ENCODE peak calls at places on chromosomes 1 and 21, in seven cellular contexts. C is suprapubic skin; U is left lung; F is stomach; X is CD8-positive, alpha-beta T cell; E is PC-3; Y is hepatocyte. H is an unnamed sample.
A peak's percentile ranks its signal among the peaks of the same experiment; 100 is the strongest.

GRCh38 chr21:21200103-21200938 is 202.1 kb downstream of the NCAM2 start:
- DNase-seq in C (peak; percentile 67), U (peak; percentile 74), F (no peak), X (no peak), E (peak; percentile 85), Y (peak; percentile 62), H (peak; percentile 96)

GRCh38 chr1:224052767-224053166 is 61.1 kb upstream of the FBXO28 start:
- DNase-seq in C (no peak), U (no peak), F (no peak), X (no peak), E (peak; percentile 93), Y (no peak), H (no peak)

GRCh38 chr21:29822064-29822463 is 117.7 kb downstream of the GRIK1 start:
- DNase-seq in C (no peak), U (no peak), F (no peak), X (no peak), E (no peak), Y (no peak), H (no peak)

GRCh38 chr21:36699026-36699545 is at the start of gene SIM2:
- DNase-seq in C (no peak), U (no peak), F (peak; percentile 90), X (no peak), E (peak; percentile 92), Y (no peak), H (peak; percentile 28)

GRCh38 chr1:234605983-234606730 is 3.8 kb downstream of the IRF2BP2 start:
- DNase-seq in C (no peak), U (no peak), F (peak; percentile 53), X (no peak), E (peak; percentile 44), Y (peak; percentile 43), H (peak; percentile 62)

GRCh38 chr1:95396557-95396956 is 162.5 kb downstream of the RWDD3 start:
- DNase-seq in C (no peak), U (no peak), F (no peak), X (no peak), E (no peak), Y (no peak), H (no peak)

GRCh38 chr1:180580237-180580636 is 21.5 kb downstream of the OVAAL start:
- DNase-seq in C (no peak), U (no peak), F (peak; percentile 55), X (no peak), E (peak; percentile 17), Y (peak; percentile 48), H (no peak)

GRCh38 chr1:53461329-53462044 is 2.3 kb downstream of the DMRTB1 start:
- DNase-seq in C (no peak), U (no peak), F (no peak), X (no peak), E (no peak), Y (no peak), H (no peak)

GRCh38 chr1:244271004-244271403 is 180.7 kb downstream of the ADSS2 start:
- DNase-seq in C (no peak), U (no peak), F (no peak), X (no peak), E (no peak), Y (no peak), H (no peak)

GRCh38 chr1:25858906-25859789 is at the start of gene AUNIP:
- DNase-seq in C (peak; percentile 88), U (peak; percentile 90), F (peak; percentile 90), X (peak; percentile 80), E (peak; percentile 93), Y (peak; percentile 96), H (peak; percentile 96)

GRCh38 chr1:214720561-214720960 is 117.6 kb downstream of the CENPF start:
- DNase-seq in C (no peak), U (no peak), F (no peak), X (no peak), E (no peak), Y (no peak), H (peak; percentile 15)

GRCh38 chr21:33278736-33279135 is 12.6 kb downstream of the IL10RB start:
- DNase-seq in C (no peak), U (no peak), F (no peak), X (no peak), E (no peak), Y (no peak), H (peak; percentile 36)

GRCh38 chr1:3274972-3275371 is 179.5 kb upstream of the ARHGEF16 start:
- DNase-seq in C (no peak), U (no peak), F (no peak), X (no peak), E (no peak), Y (no peak), H (no peak)

GRCh38 chr1:210298936-210299335 is 29.8 kb upstream of the HHAT start:
- DNase-seq in C (no peak), U (no peak), F (no peak), X (no peak), E (no peak), Y (no peak), H (peak; percentile 20)

GRCh38 chr1:234862944-234863515 is 253.1 kb upstream of the IRF2BP2 start:
- DNase-seq in C (peak; percentile 89), U (peak; percentile 71), F (peak; percentile 69), X (no peak), E (no peak), Y (peak; percentile 67), H (peak; percentile 70)

GRCh38 chr21:45029298-45029967 is 44.9 kb upstream of the ADARB1 start:
- DNase-seq in C (peak; percentile 55), U (no peak), F (no peak), X (no peak), E (no peak), Y (peak; percentile 55), H (no peak)

GRCh38 chr1:187621961-187622360 is 793.2 kb downstream of the PLA2G4A start:
- DNase-seq in C (no peak), U (no peak), F (no peak), X (no peak), E (peak; percentile 23), Y (no peak), H (no peak)

GRCh38 chr21:34669149-34669879 is 520 bp downstream of the CLIC6 start:
- DNase-seq in C (peak; percentile 69), U (peak; percentile 40), F (peak; percentile 54), X (no peak), E (no peak), Y (peak; percentile 58), H (peak; percentile 46)

GRCh38 chr1:29043270-29043971 is 80.3 kb downstream of the TMEM200B start:
- DNase-seq in C (no peak), U (no peak), F (no peak), X (no peak), E (no peak), Y (no peak), H (peak; percentile 4)

GRCh38 chr1:111154021-111154999 is 14.3 kb downstream of the CEPT1 start:
- DNase-seq in C (no peak), U (no peak), F (no peak), X (no peak), E (no peak), Y (no peak), H (no peak)

GRCh38 chr1:229952135-229952534 is 114.9 kb upstream of the GALNT2 start:
- DNase-seq in C (no peak), U (no peak), F (no peak), X (no peak), E (peak; percentile 25), Y (no peak), H (no peak)

GRCh38 chr1:226424228-226425003 is 16.5 kb upstream of the PARP1 start:
- DNase-seq in C (no peak), U (no peak), F (no peak), X (no peak), E (peak; percentile 71), Y (peak; percentile 59), H (peak; percentile 39)

GRCh38 chr1:219188331-219188803 is 14.7 kb downstream of the LYPLAL1 start:
- DNase-seq in C (no peak), U (no peak), F (no peak), X (no peak), E (no peak), Y (no peak), H (no peak)
- H3K4me3 ChIP-seq in C (no peak overlapping the region), U (no peak overlapping the region), F (no peak overlapping the region), X (no peak overlapping the region), E (no peak overlapping the region), Y (no peak overlapping the region), H (no peak overlapping the region)

DNA sequence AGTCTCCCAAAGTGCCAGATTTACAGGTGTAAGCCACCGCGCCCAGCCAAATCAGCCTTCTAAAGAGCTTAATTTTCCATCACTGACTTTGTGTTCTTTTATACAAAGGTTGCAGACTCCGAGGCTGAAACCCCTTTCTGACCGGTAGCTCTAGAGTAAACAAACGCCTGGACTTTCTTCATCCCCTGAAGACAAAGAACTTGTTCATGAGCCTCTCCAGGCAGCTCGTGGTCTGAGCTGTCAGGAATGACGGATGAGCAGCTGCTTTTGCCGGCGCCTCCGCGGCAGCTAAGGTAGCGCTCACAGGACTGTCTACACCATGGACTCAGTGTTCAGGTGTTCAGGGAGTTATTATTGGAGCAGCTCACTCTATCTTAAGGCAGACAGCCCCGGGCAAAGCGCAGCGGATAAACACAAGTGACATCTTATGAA is 128.5 kb upstream of the ERRFI1 start:
- DNase-seq in C (no peak), U (no peak), F (no peak), X (no peak), E (peak; percentile 80), Y (peak; percentile 77), H (no peak)
- H3K4me1 ChIP-seq in C (peaks cover 3% of the 10 kb centered on the region), U (peaks cover 15% of the 10 kb centered on the region), F (peaks cover 8% of the 10 kb centered on the region), X (peaks cover 44% of the 10 kb centered on the region), E (peaks cover 22% of the 10 kb centered on the region), Y (peaks cover 4% of the 10 kb centered on the region), H (no peaks in the 10 kb centered on the region)

DNA sequence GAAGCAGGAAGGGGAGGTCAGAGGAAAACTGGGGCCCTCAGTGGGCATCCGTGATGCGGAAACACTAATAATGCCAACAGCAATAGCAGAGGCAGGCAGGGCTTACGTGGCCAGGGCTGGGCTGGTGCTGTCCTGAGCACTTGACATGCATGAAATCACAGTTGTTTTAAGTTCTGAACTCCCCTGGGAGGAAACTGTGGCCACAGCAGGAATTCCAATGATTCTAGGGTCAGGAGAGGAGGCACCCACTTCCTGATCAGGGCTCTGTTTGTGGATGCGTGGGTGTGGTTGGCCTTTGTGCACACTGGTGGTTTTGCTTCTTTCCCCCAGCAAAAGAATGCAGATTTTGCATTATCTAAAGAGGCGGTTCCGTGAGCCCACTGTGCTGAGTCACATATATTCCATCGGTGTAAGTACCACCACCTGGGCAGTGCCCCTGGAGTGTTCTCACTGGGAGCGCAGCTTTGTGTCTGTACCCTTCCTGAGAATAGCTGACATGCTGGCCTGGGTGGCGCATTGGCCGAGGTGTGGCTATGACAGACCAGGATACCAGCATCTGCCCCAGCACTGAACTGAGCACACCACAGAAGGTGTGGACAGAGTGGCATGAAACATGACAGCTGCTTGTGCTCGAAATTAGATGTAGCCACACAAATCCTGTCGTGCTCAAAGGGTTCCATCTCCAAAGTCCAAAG is 71.0 kb downstream of the PDE9A start:
- DNase-seq in C (no peak), U (no peak), F (no peak), X (no peak), E (peak; percentile 96), Y (peak; percentile 61), H (peak; percentile 88)
- H3K4me3 ChIP-seq in C (no peak overlapping the region), U (no peak overlapping the region), F (no peak overlapping the region), X (no peak overlapping the region), E (no peak overlapping the region), Y (no peak overlapping the region), H (no peak overlapping the region)

DNA sequence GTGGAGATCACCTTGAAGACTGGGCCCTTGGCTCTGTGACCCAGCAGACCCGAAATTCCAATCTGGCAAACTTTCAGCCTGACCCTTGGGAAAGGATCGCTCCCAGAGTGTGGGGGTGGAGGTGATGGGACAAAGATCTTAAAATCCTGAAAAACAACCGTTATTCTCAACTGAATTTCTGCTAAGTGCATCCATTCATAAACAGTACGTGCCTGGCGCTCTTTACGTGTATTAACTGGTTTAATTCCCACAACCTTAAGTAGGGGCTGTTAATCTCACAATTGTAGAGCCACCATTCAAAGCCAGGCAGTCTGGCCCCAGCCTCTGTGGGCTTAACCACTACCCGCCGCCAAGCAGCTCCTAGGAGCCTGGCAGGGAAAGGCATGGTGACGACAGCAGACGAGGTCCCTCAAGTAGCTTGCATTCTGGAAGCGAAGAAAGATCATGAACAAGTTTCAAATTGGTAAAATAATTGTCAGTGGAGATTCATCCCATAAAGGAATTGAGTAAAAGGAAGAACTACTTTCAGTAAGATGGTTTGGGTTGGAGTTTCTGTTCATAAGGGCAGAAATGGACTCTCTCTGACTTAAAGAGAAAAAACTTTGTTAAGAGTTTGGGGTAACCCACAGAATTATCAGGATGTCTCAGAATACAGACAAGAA is 11.4 kb upstream of the RGS16 start:
- DNase-seq in C (peak; percentile 88), U (peak; percentile 54), F (no peak), X (no peak), E (no peak), Y (no peak), H (peak; percentile 32)
- H3K4me1 ChIP-seq in C (peaks cover 30% of the 10 kb centered on the region), U (peaks cover 41% of the 10 kb centered on the region), F (peaks cover 27% of the 10 kb centered on the region), X (peaks cover 32% of the 10 kb centered on the region), E (no peaks in the 10 kb centered on the region), Y (peaks cover 24% of the 10 kb centered on the region), H (peaks cover 43% of the 10 kb centered on the region)

H was measured in adipocyte.